ENCODE peak calls at places on chromosomes 12 and 14, in eight cellular contexts. One of them, this sample, is unnamed. For H3K27me3, the result is how much of the 10 kb centered on the place peaks cover.

GRCh38 chr12:96249196-96250118 is 55.3 kb downstream of the ELK3 start:
- DNase-seq in heart right ventricle: peak
- DNase-seq in stomach: no peak
- DNase-seq in adrenal gland: peak
- DNase-seq in sigmoid colon: peak
- DNase-seq in lower lobe of right lung: no peak
- DNase-seq in CD4-positive, alpha-beta T cell: no peak
- DNase-seq in breast epithelium: no peak
- DNase-seq in this sample: no peak

GRCh38 chr12:69698769-69699540 is at the start of gene BEST3:
- DNase-seq in breast epithelium: no peak
- DNase-seq in stomach: no peak
- DNase-seq in CD4-positive, alpha-beta T cell: no peak
- DNase-seq in heart right ventricle: no peak
- DNase-seq in sigmoid colon: no peak
- DNase-seq in adrenal gland: no peak
- DNase-seq in lower lobe of right lung: no peak
- DNase-seq in this sample: no peak

GRCh38 chr14:56310643-56311042 is 192.4 kb downstream of the PELI2 start:
- DNase-seq in lower lobe of right lung: no peak
- DNase-seq in sigmoid colon: no peak
- DNase-seq in CD4-positive, alpha-beta T cell: no peak
- DNase-seq in heart right ventricle: no peak
- DNase-seq in breast epithelium: no peak
- DNase-seq in adrenal gland: peak
- DNase-seq in stomach: no peak
- DNase-seq in this sample: no peak

GRCh38 chr14:48075487-48075886 is 400.1 kb upstream of the MDGA2 start:
- DNase-seq in CD4-positive, alpha-beta T cell: no peak
- DNase-seq in sigmoid colon: no peak
- DNase-seq in stomach: no peak
- DNase-seq in heart right ventricle: no peak
- DNase-seq in breast epithelium: no peak
- DNase-seq in adrenal gland: no peak
- DNase-seq in lower lobe of right lung: no peak
- DNase-seq in this sample: no peak

GRCh38 chr14:22386924-22387775 is 201.9 kb downstream of the DAD1 start:
- DNase-seq in lower lobe of right lung: peak
- DNase-seq in stomach: peak
- DNase-seq in heart right ventricle: no peak
- DNase-seq in adrenal gland: peak
- DNase-seq in sigmoid colon: peak
- DNase-seq in breast epithelium: no peak
- DNase-seq in CD4-positive, alpha-beta T cell: no peak
- DNase-seq in this sample: no peak

GRCh38 chr12:4809449-4810218 is 89.4 kb downstream of the GALNT8 start:
- DNase-seq in stomach: no peak
- DNase-seq in CD4-positive, alpha-beta T cell: no peak
- DNase-seq in lower lobe of right lung: no peak
- DNase-seq in sigmoid colon: no peak
- DNase-seq in heart right ventricle: no peak
- DNase-seq in adrenal gland: no peak
- DNase-seq in breast epithelium: no peak
- DNase-seq in this sample: no peak

GRCh38 chr14:99513183-99513694 is 32.0 kb downstream of the CCNK start:
- DNase-seq in breast epithelium: peak
- DNase-seq in CD4-positive, alpha-beta T cell: no peak
- DNase-seq in heart right ventricle: no peak
- DNase-seq in sigmoid colon: peak
- DNase-seq in adrenal gland: no peak
- DNase-seq in stomach: no peak
- DNase-seq in lower lobe of right lung: no peak
- DNase-seq in this sample: peak

GRCh38 chr12:121626853-121627623 is 708 bp downstream of the ORAI1 start:
- DNase-seq in adrenal gland: peak
- DNase-seq in lower lobe of right lung: peak
- DNase-seq in breast epithelium: peak
- DNase-seq in CD4-positive, alpha-beta T cell: peak
- DNase-seq in sigmoid colon: peak
- DNase-seq in heart right ventricle: peak
- DNase-seq in stomach: peak
- DNase-seq in this sample: peak

GRCh38 chr14:105495990-105496830 is 5.2 kb downstream of the TEDC1 start:
- DNase-seq in breast epithelium: no peak
- DNase-seq in CD4-positive, alpha-beta T cell: no peak
- DNase-seq in sigmoid colon: no peak
- DNase-seq in lower lobe of right lung: peak
- DNase-seq in stomach: no peak
- DNase-seq in adrenal gland: no peak
- DNase-seq in heart right ventricle: peak
- DNase-seq in this sample: peak

DNA sequence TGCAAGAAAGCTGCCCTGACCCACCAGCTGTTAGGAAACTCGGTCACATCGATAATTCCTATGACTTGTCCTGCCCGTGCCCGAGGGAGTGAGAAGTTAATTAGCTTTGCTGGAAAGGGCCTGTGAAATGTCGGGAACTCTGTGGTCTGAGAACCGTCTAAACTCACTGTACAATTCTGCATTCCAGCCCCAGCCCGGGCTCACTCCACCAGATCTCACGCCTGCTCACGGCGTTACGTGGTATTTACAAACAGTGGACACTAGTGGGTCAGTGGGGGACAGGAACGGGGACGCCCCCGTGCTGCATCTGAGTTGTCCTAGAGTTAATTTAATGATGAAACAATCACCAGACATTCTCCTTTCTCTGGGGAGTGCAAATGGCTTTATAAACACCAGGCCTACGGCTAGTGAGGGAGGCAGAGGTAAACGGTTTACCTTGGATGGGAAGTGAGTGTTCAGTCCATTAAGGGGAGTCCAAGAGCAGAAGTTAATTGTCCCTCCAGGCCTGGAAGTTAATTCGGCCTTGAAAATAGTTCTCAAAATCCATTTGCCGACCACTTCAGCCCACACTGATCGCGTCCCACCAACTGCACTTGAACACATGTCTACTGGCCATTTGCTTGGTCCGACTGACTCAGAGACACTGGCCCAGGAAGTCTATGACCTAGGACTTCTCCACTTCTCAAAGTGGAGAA is 93.5 kb upstream of the MED13L start:
- DNase-seq in sigmoid colon: no peak
- DNase-seq in heart right ventricle: no peak
- DNase-seq in breast epithelium: no peak
- DNase-seq in CD4-positive, alpha-beta T cell: no peak
- DNase-seq in adrenal gland: no peak
- DNase-seq in stomach: no peak
- DNase-seq in lower lobe of right lung: no peak
- DNase-seq in this sample: no peak
- H3K27me3 ChIP-seq in sigmoid colon: under half
- H3K27me3 ChIP-seq in heart right ventricle: under half
- H3K27me3 ChIP-seq in breast epithelium: under half
- H3K27me3 ChIP-seq in CD4-positive, alpha-beta T cell: under half
- H3K27me3 ChIP-seq in adrenal gland: under half
- H3K27me3 ChIP-seq in stomach: under half
- H3K27me3 ChIP-seq in lower lobe of right lung: under half
- H3K27me3 ChIP-seq in this sample: under half

DNA sequence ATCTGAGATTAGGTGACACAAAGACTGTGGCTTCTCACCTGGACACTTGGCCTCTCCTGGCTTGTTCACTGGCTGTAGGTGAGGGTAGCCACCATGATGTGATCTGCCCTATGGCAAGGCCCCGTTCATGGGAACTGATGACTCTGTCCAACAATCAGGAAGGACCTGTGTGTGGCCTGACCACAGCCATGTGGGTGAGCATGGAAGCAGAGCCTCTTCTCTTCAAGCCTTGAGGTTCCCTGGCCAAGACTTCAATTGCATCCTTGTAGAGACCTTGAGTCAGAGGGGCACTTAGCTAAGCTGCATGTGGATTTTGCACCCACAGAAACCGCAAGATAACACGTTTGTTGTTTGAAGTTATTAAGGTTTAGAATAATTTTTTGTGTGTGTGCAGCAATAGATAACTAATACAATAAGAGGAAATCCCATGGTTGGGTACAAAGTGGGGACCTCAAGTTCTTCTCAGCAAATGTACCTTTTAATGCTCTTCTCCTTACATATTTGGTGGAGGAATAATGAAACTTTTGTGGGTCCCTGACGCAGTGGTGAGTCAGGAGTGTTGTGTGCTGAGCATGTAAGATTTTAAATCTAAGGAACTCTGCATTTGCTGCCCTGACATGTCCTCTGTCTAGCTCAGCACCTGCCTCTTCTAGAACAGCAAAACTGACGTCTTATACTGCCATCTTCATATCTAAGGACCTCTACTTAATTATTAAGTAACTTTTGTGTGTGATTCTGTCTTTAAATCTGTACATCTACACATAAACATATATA is 27.5 kb upstream of the PLEKHG7 start:
- DNase-seq in stomach: no peak
- DNase-seq in CD4-positive, alpha-beta T cell: no peak
- DNase-seq in sigmoid colon: no peak
- DNase-seq in adrenal gland: no peak
- DNase-seq in breast epithelium: no peak
- DNase-seq in heart right ventricle: no peak
- DNase-seq in lower lobe of right lung: no peak
- DNase-seq in this sample: no peak
- TF ChIP-seq CTCF in stomach: no peak
- TF ChIP-seq CTCF in CD4-positive, alpha-beta T cell: no peak
- TF ChIP-seq CTCF in sigmoid colon: no peak
- TF ChIP-seq CTCF in adrenal gland: no peak
- TF ChIP-seq CTCF in breast epithelium: no peak
- TF ChIP-seq CTCF in heart right ventricle: no peak
- TF ChIP-seq CTCF in lower lobe of right lung: no peak
- TF ChIP-seq CTCF in this sample: no peak

GRCh38 chr14:50839048-50839447 is 8.1 kb upstream of the NIN start:
- DNase-seq in lower lobe of right lung: no peak
- DNase-seq in heart right ventricle: no peak
- DNase-seq in stomach: no peak
- DNase-seq in breast epithelium: no peak
- DNase-seq in sigmoid colon: no peak
- DNase-seq in CD4-positive, alpha-beta T cell: no peak
- DNase-seq in adrenal gland: peak
- DNase-seq in this sample: no peak

GRCh38 chr14:50835280-50835679 is 4.3 kb upstream of the NIN start:
- DNase-seq in sigmoid colon: no peak
- DNase-seq in CD4-positive, alpha-beta T cell: no peak
- DNase-seq in breast epithelium: no peak
- DNase-seq in heart right ventricle: no peak
- DNase-seq in lower lobe of right lung: no peak
- DNase-seq in stomach: no peak
- DNase-seq in adrenal gland: no peak
- DNase-seq in this sample: no peak

GRCh38 chr14:50836515-50836914 is 5.6 kb upstream of the NIN start:
- DNase-seq in breast epithelium: no peak
- DNase-seq in sigmoid colon: no peak
- DNase-seq in lower lobe of right lung: no peak
- DNase-seq in CD4-positive, alpha-beta T cell: no peak
- DNase-seq in heart right ventricle: no peak
- DNase-seq in adrenal gland: no peak
- DNase-seq in stomach: no peak
- DNase-seq in this sample: no peak

GRCh38 chr14:50837850-50838470 is 7.0 kb upstream of the NIN start:
- DNase-seq in sigmoid colon: no peak
- DNase-seq in stomach: no peak
- DNase-seq in breast epithelium: no peak
- DNase-seq in adrenal gland: no peak
- DNase-seq in lower lobe of right lung: no peak
- DNase-seq in heart right ventricle: no peak
- DNase-seq in CD4-positive, alpha-beta T cell: no peak
- DNase-seq in this sample: no peak

GRCh38 chr14:50837271-50837670 is 6.3 kb upstream of the NIN start:
- DNase-seq in adrenal gland: no peak
- DNase-seq in breast epithelium: no peak
- DNase-seq in sigmoid colon: no peak
- DNase-seq in CD4-positive, alpha-beta T cell: no peak
- DNase-seq in lower lobe of right lung: no peak
- DNase-seq in heart right ventricle: no peak
- DNase-seq in stomach: no peak
- DNase-seq in this sample: no peak
- H3K27me3 ChIP-seq in adrenal gland: under half
- H3K27me3 ChIP-seq in breast epithelium: under half
- H3K27me3 ChIP-seq in sigmoid colon: under half
- H3K27me3 ChIP-seq in CD4-positive, alpha-beta T cell: under half
- H3K27me3 ChIP-seq in lower lobe of right lung: under half
- H3K27me3 ChIP-seq in heart right ventricle: under half
- H3K27me3 ChIP-seq in stomach: under half
- H3K27me3 ChIP-seq in this sample: under half

GRCh38 chr12:108967869-108968540 is 52.9 kb downstream of the SVOP start:
- DNase-seq in breast epithelium: no peak
- DNase-seq in CD4-positive, alpha-beta T cell: no peak
- DNase-seq in heart right ventricle: no peak
- DNase-seq in sigmoid colon: no peak
- DNase-seq in adrenal gland: no peak
- DNase-seq in stomach: no peak
- DNase-seq in lower lobe of right lung: no peak
- DNase-seq in this sample: no peak
- TF ChIP-seq CTCF in breast epithelium: no peak
- TF ChIP-seq CTCF in CD4-positive, alpha-beta T cell: peak
- TF ChIP-seq CTCF in heart right ventricle: peak
- TF ChIP-seq CTCF in sigmoid colon: no peak
- TF ChIP-seq CTCF in adrenal gland: peak
- TF ChIP-seq CTCF in stomach: no peak
- TF ChIP-seq CTCF in lower lobe of right lung: peak
- TF ChIP-seq CTCF in this sample: no peak

DNA sequence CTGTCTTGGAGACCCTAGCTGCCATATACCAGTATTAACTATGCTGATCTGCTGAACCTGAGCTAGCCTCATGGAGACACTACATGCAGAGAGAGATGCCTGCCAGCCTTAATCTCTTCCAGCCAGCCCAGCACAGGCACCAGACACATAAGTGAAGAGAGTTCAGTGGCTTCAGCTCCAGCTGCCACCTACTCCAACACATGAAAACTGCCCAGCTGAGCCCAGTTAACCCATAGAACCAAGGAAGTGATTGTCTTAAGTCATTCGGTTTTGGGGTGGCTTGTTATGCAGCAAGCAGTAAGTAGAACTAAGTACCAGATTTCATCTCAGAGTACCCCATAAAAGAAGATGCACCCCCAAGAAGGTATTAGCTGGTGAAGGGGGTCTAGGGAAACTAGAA is 7.6 kb downstream of the SERPINA11 start:
- DNase-seq in stomach: no peak
- DNase-seq in breast epithelium: no peak
- DNase-seq in heart right ventricle: no peak
- DNase-seq in adrenal gland: no peak
- DNase-seq in lower lobe of right lung: no peak
- DNase-seq in CD4-positive, alpha-beta T cell: no peak
- DNase-seq in sigmoid colon: no peak
- DNase-seq in this sample: no peak
- H3K27me3 ChIP-seq in stomach: under half
- H3K27me3 ChIP-seq in breast epithelium: under half
- H3K27me3 ChIP-seq in heart right ventricle: under half
- H3K27me3 ChIP-seq in adrenal gland: under half
- H3K27me3 ChIP-seq in lower lobe of right lung: under half
- H3K27me3 ChIP-seq in CD4-positive, alpha-beta T cell: under half
- H3K27me3 ChIP-seq in sigmoid colon: under half
- H3K27me3 ChIP-seq in this sample: under half

This sample was measured in left lung.